ENCODE peak calls at places on chromosome 10, in ten cellular contexts. One of them, this sample, is unnamed.

GRCh38 chr10:79158004-79158340 is 89.2 kb downstream of the ZMIZ1 start:
- DNase-seq in stimulated activated CD4-positive, alpha-beta T cell treated with anti-CD3 and anti-CD28 coated beads, TNF-alpha, amount 100 ng/mL, for 24 hours: no peak
- DNase-seq in SHP77 treated with DMSO at 0.1 percent for 48 hours: no peak
- DNase-seq in DMS153: no peak
- DNase-seq in stimulated activated CD8-positive, alpha-beta memory T cell treated with anti-CD3 and anti-CD28 coated beads, Interleukin-12 subunit alpha, Interleukin-12 subunit beta, amount 100 ng/mL, for 4 hours: no peak
- DNase-seq in Caki2: no peak
- DNase-seq in GM13976: no peak
- DNase-seq in NCI-H446: no peak
- DNase-seq in GM23248: no peak
- DNase-seq in AML-193: no peak
- DNase-seq in this sample: no peak

GRCh38 chr10:61708841-61709240 is 46.1 kb downstream of the CABCOCO1 start:
- DNase-seq in stimulated activated CD4-positive, alpha-beta T cell treated with anti-CD3 and anti-CD28 coated beads, TNF-alpha, amount 100 ng/mL, for 24 hours: no peak
- DNase-seq in SHP77 treated with DMSO at 0.1 percent for 48 hours: no peak
- DNase-seq in DMS153: no peak
- DNase-seq in stimulated activated CD8-positive, alpha-beta memory T cell treated with anti-CD3 and anti-CD28 coated beads, Interleukin-12 subunit alpha, Interleukin-12 subunit beta, amount 100 ng/mL, for 4 hours: no peak
- DNase-seq in Caki2: no peak
- DNase-seq in GM13976: no peak
- DNase-seq in NCI-H446: no peak
- DNase-seq in GM23248: peak; percentile 34
- DNase-seq in AML-193: no peak
- DNase-seq in this sample: no peak

GRCh38 chr10:132059760-132060508 is 5.8 kb upstream of the JAKMIP3 start:
- DNase-seq in stimulated activated CD4-positive, alpha-beta T cell treated with anti-CD3 and anti-CD28 coated beads, TNF-alpha, amount 100 ng/mL, for 24 hours: no peak
- DNase-seq in SHP77 treated with DMSO at 0.1 percent for 48 hours: no peak
- DNase-seq in DMS153: no peak
- DNase-seq in stimulated activated CD8-positive, alpha-beta memory T cell treated with anti-CD3 and anti-CD28 coated beads, Interleukin-12 subunit alpha, Interleukin-12 subunit beta, amount 100 ng/mL, for 4 hours: no peak
- DNase-seq in Caki2: no peak
- DNase-seq in GM13976: no peak
- DNase-seq in NCI-H446: no peak
- DNase-seq in GM23248: no peak
- DNase-seq in AML-193: no peak
- DNase-seq in this sample: no peak

GRCh38 chr10:63819753-63820347 is 298.6 kb downstream of the REEP3 start:
- DNase-seq in stimulated activated CD4-positive, alpha-beta T cell treated with anti-CD3 and anti-CD28 coated beads, TNF-alpha, amount 100 ng/mL, for 24 hours: peak; percentile 6
- DNase-seq in SHP77 treated with DMSO at 0.1 percent for 48 hours: no peak
- DNase-seq in DMS153: peak; percentile 17
- DNase-seq in stimulated activated CD8-positive, alpha-beta memory T cell treated with anti-CD3 and anti-CD28 coated beads, Interleukin-12 subunit alpha, Interleukin-12 subunit beta, amount 100 ng/mL, for 4 hours: no peak
- DNase-seq in Caki2: peak; percentile 28
- DNase-seq in GM13976: peak; percentile 24
- DNase-seq in NCI-H446: peak; percentile 49
- DNase-seq in GM23248: peak; percentile 83
- DNase-seq in AML-193: no peak
- DNase-seq in this sample: peak; percentile 15

GRCh38 chr10:70954373-70954772 is 66.0 kb upstream of the PCBD1 start:
- DNase-seq in stimulated activated CD4-positive, alpha-beta T cell treated with anti-CD3 and anti-CD28 coated beads, TNF-alpha, amount 100 ng/mL, for 24 hours: no peak
- DNase-seq in SHP77 treated with DMSO at 0.1 percent for 48 hours: no peak
- DNase-seq in DMS153: no peak
- DNase-seq in stimulated activated CD8-positive, alpha-beta memory T cell treated with anti-CD3 and anti-CD28 coated beads, Interleukin-12 subunit alpha, Interleukin-12 subunit beta, amount 100 ng/mL, for 4 hours: no peak
- DNase-seq in Caki2: no peak
- DNase-seq in GM13976: no peak
- DNase-seq in NCI-H446: no peak
- DNase-seq in GM23248: no peak
- DNase-seq in AML-193: no peak
- DNase-seq in this sample: no peak

GRCh38 chr10:104337985-104338735 is at the start of gene ITPRIP:
- DNase-seq in stimulated activated CD4-positive, alpha-beta T cell treated with anti-CD3 and anti-CD28 coated beads, TNF-alpha, amount 100 ng/mL, for 24 hours: peak; percentile 70
- DNase-seq in SHP77 treated with DMSO at 0.1 percent for 48 hours: no peak
- DNase-seq in DMS153: no peak
- DNase-seq in stimulated activated CD8-positive, alpha-beta memory T cell treated with anti-CD3 and anti-CD28 coated beads, Interleukin-12 subunit alpha, Interleukin-12 subunit beta, amount 100 ng/mL, for 4 hours: peak; percentile 68
- DNase-seq in Caki2: peak; percentile 84
- DNase-seq in GM13976: peak; percentile 80
- DNase-seq in NCI-H446: peak; percentile 43
- DNase-seq in GM23248: peak; percentile 93
- DNase-seq in AML-193: peak; percentile 82
- DNase-seq in this sample: peak; percentile 67

GRCh38 chr10:89129850-89130396 is 77.2 kb downstream of the CH25H start:
- DNase-seq in stimulated activated CD4-positive, alpha-beta T cell treated with anti-CD3 and anti-CD28 coated beads, TNF-alpha, amount 100 ng/mL, for 24 hours: no peak
- DNase-seq in SHP77 treated with DMSO at 0.1 percent for 48 hours: no peak
- DNase-seq in DMS153: no peak
- DNase-seq in stimulated activated CD8-positive, alpha-beta memory T cell treated with anti-CD3 and anti-CD28 coated beads, Interleukin-12 subunit alpha, Interleukin-12 subunit beta, amount 100 ng/mL, for 4 hours: no peak
- DNase-seq in Caki2: no peak
- DNase-seq in GM13976: no peak
- DNase-seq in NCI-H446: no peak
- DNase-seq in GM23248: peak; percentile 92
- DNase-seq in AML-193: peak; percentile 81
- DNase-seq in this sample: no peak

GRCh38 chr10:46308113-46308415 is 21.3 kb downstream of the ANTXRL start:
- DNase-seq in stimulated activated CD4-positive, alpha-beta T cell treated with anti-CD3 and anti-CD28 coated beads, TNF-alpha, amount 100 ng/mL, for 24 hours: no peak
- DNase-seq in SHP77 treated with DMSO at 0.1 percent for 48 hours: no peak
- DNase-seq in DMS153: no peak
- DNase-seq in stimulated activated CD8-positive, alpha-beta memory T cell treated with anti-CD3 and anti-CD28 coated beads, Interleukin-12 subunit alpha, Interleukin-12 subunit beta, amount 100 ng/mL, for 4 hours: no peak
- DNase-seq in Caki2: no peak
- DNase-seq in GM13976: no peak
- DNase-seq in NCI-H446: no peak
- DNase-seq in GM23248: no peak
- DNase-seq in AML-193: no peak
- DNase-seq in this sample: no peak

GRCh38 chr10:88792656-88793055 is 9.9 kb upstream of the LIPM start:
- DNase-seq in stimulated activated CD4-positive, alpha-beta T cell treated with anti-CD3 and anti-CD28 coated beads, TNF-alpha, amount 100 ng/mL, for 24 hours: no peak
- DNase-seq in SHP77 treated with DMSO at 0.1 percent for 48 hours: no peak
- DNase-seq in DMS153: no peak
- DNase-seq in stimulated activated CD8-positive, alpha-beta memory T cell treated with anti-CD3 and anti-CD28 coated beads, Interleukin-12 subunit alpha, Interleukin-12 subunit beta, amount 100 ng/mL, for 4 hours: no peak
- DNase-seq in Caki2: no peak
- DNase-seq in GM13976: no peak
- DNase-seq in NCI-H446: no peak
- DNase-seq in GM23248: peak; percentile 64
- DNase-seq in AML-193: peak; percentile 89
- DNase-seq in this sample: no peak

GRCh38 chr10:87842776-87843497 is 20.4 kb downstream of the KLLN start:
- DNase-seq in stimulated activated CD4-positive, alpha-beta T cell treated with anti-CD3 and anti-CD28 coated beads, TNF-alpha, amount 100 ng/mL, for 24 hours: no peak
- DNase-seq in SHP77 treated with DMSO at 0.1 percent for 48 hours: no peak
- DNase-seq in DMS153: peak; percentile 43
- DNase-seq in stimulated activated CD8-positive, alpha-beta memory T cell treated with anti-CD3 and anti-CD28 coated beads, Interleukin-12 subunit alpha, Interleukin-12 subunit beta, amount 100 ng/mL, for 4 hours: no peak
- DNase-seq in Caki2: peak; percentile 79
- DNase-seq in GM13976: no peak
- DNase-seq in NCI-H446: no peak
- DNase-seq in GM23248: peak; percentile 72
- DNase-seq in AML-193: no peak
- DNase-seq in this sample: no peak

GRCh38 chr10:131892817-131893675 is 7.8 kb upstream of the PPP2R2D start:
- DNase-seq in stimulated activated CD4-positive, alpha-beta T cell treated with anti-CD3 and anti-CD28 coated beads, TNF-alpha, amount 100 ng/mL, for 24 hours: no peak
- DNase-seq in SHP77 treated with DMSO at 0.1 percent for 48 hours: no peak
- DNase-seq in DMS153: no peak
- DNase-seq in stimulated activated CD8-positive, alpha-beta memory T cell treated with anti-CD3 and anti-CD28 coated beads, Interleukin-12 subunit alpha, Interleukin-12 subunit beta, amount 100 ng/mL, for 4 hours: no peak
- DNase-seq in Caki2: no peak
- DNase-seq in GM13976: no peak
- DNase-seq in NCI-H446: no peak
- DNase-seq in GM23248: no peak
- DNase-seq in AML-193: no peak
- DNase-seq in this sample: no peak

GRCh38 chr10:33286186-33286934 is 48.1 kb downstream of the NRP1 start:
- DNase-seq in stimulated activated CD4-positive, alpha-beta T cell treated with anti-CD3 and anti-CD28 coated beads, TNF-alpha, amount 100 ng/mL, for 24 hours: no peak
- DNase-seq in SHP77 treated with DMSO at 0.1 percent for 48 hours: no peak
- DNase-seq in DMS153: no peak
- DNase-seq in stimulated activated CD8-positive, alpha-beta memory T cell treated with anti-CD3 and anti-CD28 coated beads, Interleukin-12 subunit alpha, Interleukin-12 subunit beta, amount 100 ng/mL, for 4 hours: no peak
- DNase-seq in Caki2: no peak
- DNase-seq in GM13976: no peak
- DNase-seq in NCI-H446: no peak
- DNase-seq in GM23248: peak; percentile 48
- DNase-seq in AML-193: no peak
- DNase-seq in this sample: no peak

GRCh38 chr10:31947144-31947926 is 18.7 kb upstream of the ARHGAP12 start:
- DNase-seq in stimulated activated CD4-positive, alpha-beta T cell treated with anti-CD3 and anti-CD28 coated beads, TNF-alpha, amount 100 ng/mL, for 24 hours: no peak
- DNase-seq in SHP77 treated with DMSO at 0.1 percent for 48 hours: no peak
- DNase-seq in DMS153: peak; percentile 21
- DNase-seq in stimulated activated CD8-positive, alpha-beta memory T cell treated with anti-CD3 and anti-CD28 coated beads, Interleukin-12 subunit alpha, Interleukin-12 subunit beta, amount 100 ng/mL, for 4 hours: no peak
- DNase-seq in Caki2: peak; percentile 56
- DNase-seq in GM13976: no peak
- DNase-seq in NCI-H446: peak; percentile 85
- DNase-seq in GM23248: peak; percentile 95
- DNase-seq in AML-193: no peak
- DNase-seq in this sample: peak; percentile 29

GRCh38 chr10:95201736-95202135 is 7.7 kb downstream of the ACSM6 start:
- DNase-seq in stimulated activated CD4-positive, alpha-beta T cell treated with anti-CD3 and anti-CD28 coated beads, TNF-alpha, amount 100 ng/mL, for 24 hours: no peak
- DNase-seq in SHP77 treated with DMSO at 0.1 percent for 48 hours: no peak
- DNase-seq in DMS153: no peak
- DNase-seq in stimulated activated CD8-positive, alpha-beta memory T cell treated with anti-CD3 and anti-CD28 coated beads, Interleukin-12 subunit alpha, Interleukin-12 subunit beta, amount 100 ng/mL, for 4 hours: no peak
- DNase-seq in Caki2: peak; percentile 53
- DNase-seq in GM13976: no peak
- DNase-seq in NCI-H446: peak; percentile 4
- DNase-seq in GM23248: peak; percentile 74
- DNase-seq in AML-193: no peak
- DNase-seq in this sample: no peak

GRCh38 chr10:7475046-7475860 is 64.4 kb upstream of the SFMBT2 start:
- DNase-seq in stimulated activated CD4-positive, alpha-beta T cell treated with anti-CD3 and anti-CD28 coated beads, TNF-alpha, amount 100 ng/mL, for 24 hours: no peak
- DNase-seq in SHP77 treated with DMSO at 0.1 percent for 48 hours: peak; percentile 32
- DNase-seq in DMS153: peak; percentile 8
- DNase-seq in stimulated activated CD8-positive, alpha-beta memory T cell treated with anti-CD3 and anti-CD28 coated beads, Interleukin-12 subunit alpha, Interleukin-12 subunit beta, amount 100 ng/mL, for 4 hours: no peak
- DNase-seq in Caki2: no peak
- DNase-seq in GM13976: no peak
- DNase-seq in NCI-H446: no peak
- DNase-seq in GM23248: no peak
- DNase-seq in AML-193: no peak
- DNase-seq in this sample: peak; percentile 18

GRCh38 chr10:29746080-29746797 is 111.5 kb upstream of the SVIL start:
- DNase-seq in stimulated activated CD4-positive, alpha-beta T cell treated with anti-CD3 and anti-CD28 coated beads, TNF-alpha, amount 100 ng/mL, for 24 hours: no peak
- DNase-seq in SHP77 treated with DMSO at 0.1 percent for 48 hours: no peak
- DNase-seq in DMS153: no peak
- DNase-seq in stimulated activated CD8-positive, alpha-beta memory T cell treated with anti-CD3 and anti-CD28 coated beads, Interleukin-12 subunit alpha, Interleukin-12 subunit beta, amount 100 ng/mL, for 4 hours: no peak
- DNase-seq in Caki2: peak; percentile 82
- DNase-seq in GM13976: no peak
- DNase-seq in NCI-H446: no peak
- DNase-seq in GM23248: peak; percentile 57
- DNase-seq in AML-193: no peak
- DNase-seq in this sample: no peak

GRCh38 chr10:101843032-101843991 is at the start of gene KCNIP2:
- DNase-seq in stimulated activated CD4-positive, alpha-beta T cell treated with anti-CD3 and anti-CD28 coated beads, TNF-alpha, amount 100 ng/mL, for 24 hours: peak; percentile 45
- DNase-seq in SHP77 treated with DMSO at 0.1 percent for 48 hours: peak; percentile 11
- DNase-seq in DMS153: no peak
- DNase-seq in stimulated activated CD8-positive, alpha-beta memory T cell treated with anti-CD3 and anti-CD28 coated beads, Interleukin-12 subunit alpha, Interleukin-12 subunit beta, amount 100 ng/mL, for 4 hours: peak; percentile 50
- DNase-seq in Caki2: no peak
- DNase-seq in GM13976: peak; percentile 89
- DNase-seq in NCI-H446: peak; percentile 49
- DNase-seq in GM23248: no peak
- DNase-seq in AML-193: peak; percentile 37
- DNase-seq in this sample: peak; percentile 72

GRCh38 chr10:4196948-4197390 is 412.0 kb upstream of the KLF6 start:
- DNase-seq in stimulated activated CD4-positive, alpha-beta T cell treated with anti-CD3 and anti-CD28 coated beads, TNF-alpha, amount 100 ng/mL, for 24 hours: no peak
- DNase-seq in SHP77 treated with DMSO at 0.1 percent for 48 hours: no peak
- DNase-seq in DMS153: no peak
- DNase-seq in stimulated activated CD8-positive, alpha-beta memory T cell treated with anti-CD3 and anti-CD28 coated beads, Interleukin-12 subunit alpha, Interleukin-12 subunit beta, amount 100 ng/mL, for 4 hours: no peak
- DNase-seq in Caki2: no peak
- DNase-seq in GM13976: no peak
- DNase-seq in NCI-H446: no peak
- DNase-seq in GM23248: no peak
- DNase-seq in AML-193: no peak
- DNase-seq in this sample: no peak

GRCh38 chr10:15782851-15783250 is 63.1 kb upstream of the ITGA8 start:
- DNase-seq in stimulated activated CD4-positive, alpha-beta T cell treated with anti-CD3 and anti-CD28 coated beads, TNF-alpha, amount 100 ng/mL, for 24 hours: no peak
- DNase-seq in SHP77 treated with DMSO at 0.1 percent for 48 hours: no peak
- DNase-seq in DMS153: no peak
- DNase-seq in stimulated activated CD8-positive, alpha-beta memory T cell treated with anti-CD3 and anti-CD28 coated beads, Interleukin-12 subunit alpha, Interleukin-12 subunit beta, amount 100 ng/mL, for 4 hours: no peak
- DNase-seq in Caki2: no peak
- DNase-seq in GM13976: no peak
- DNase-seq in NCI-H446: no peak
- DNase-seq in GM23248: no peak
- DNase-seq in AML-193: no peak
- DNase-seq in this sample: no peak

GRCh38 chr10:15316877-15317464 is 54.1 kb downstream of the FAM171A1 start:
- DNase-seq in stimulated activated CD4-positive, alpha-beta T cell treated with anti-CD3 and anti-CD28 coated beads, TNF-alpha, amount 100 ng/mL, for 24 hours: no peak
- DNase-seq in SHP77 treated with DMSO at 0.1 percent for 48 hours: no peak
- DNase-seq in DMS153: no peak
- DNase-seq in stimulated activated CD8-positive, alpha-beta memory T cell treated with anti-CD3 and anti-CD28 coated beads, Interleukin-12 subunit alpha, Interleukin-12 subunit beta, amount 100 ng/mL, for 4 hours: no peak
- DNase-seq in Caki2: no peak
- DNase-seq in GM13976: no peak
- DNase-seq in NCI-H446: no peak
- DNase-seq in GM23248: no peak
- DNase-seq in AML-193: no peak
- DNase-seq in this sample: no peak

GRCh38 chr10:117757121-117757795 is 214.7 kb downstream of the EMX2 start:
- DNase-seq in stimulated activated CD4-positive, alpha-beta T cell treated with anti-CD3 and anti-CD28 coated beads, TNF-alpha, amount 100 ng/mL, for 24 hours: no peak
- DNase-seq in SHP77 treated with DMSO at 0.1 percent for 48 hours: no peak
- DNase-seq in DMS153: no peak
- DNase-seq in stimulated activated CD8-positive, alpha-beta memory T cell treated with anti-CD3 and anti-CD28 coated beads, Interleukin-12 subunit alpha, Interleukin-12 subunit beta, amount 100 ng/mL, for 4 hours: no peak
- DNase-seq in Caki2: no peak
- DNase-seq in GM13976: no peak
- DNase-seq in NCI-H446: peak; percentile 6
- DNase-seq in GM23248: peak; percentile 19
- DNase-seq in AML-193: no peak
- DNase-seq in this sample: no peak

GRCh38 chr10:113454341-113455061 is 98.4 kb upstream of the HABP2 start:
- DNase-seq in stimulated activated CD4-positive, alpha-beta T cell treated with anti-CD3 and anti-CD28 coated beads, TNF-alpha, amount 100 ng/mL, for 24 hours: peak; percentile 8
- DNase-seq in SHP77 treated with DMSO at 0.1 percent for 48 hours: no peak
- DNase-seq in DMS153: no peak
- DNase-seq in stimulated activated CD8-positive, alpha-beta memory T cell treated with anti-CD3 and anti-CD28 coated beads, Interleukin-12 subunit alpha, Interleukin-12 subunit beta, amount 100 ng/mL, for 4 hours: no peak
- DNase-seq in Caki2: peak; percentile 11
- DNase-seq in GM13976: peak; percentile 60
- DNase-seq in NCI-H446: peak; percentile 1
- DNase-seq in GM23248: peak; percentile 66
- DNase-seq in AML-193: no peak
- DNase-seq in this sample: peak; percentile 35

GRCh38 chr10:94710578-94710977 is 27.0 kb downstream of the CYP2C18 start:
- DNase-seq in stimulated activated CD4-positive, alpha-beta T cell treated with anti-CD3 and anti-CD28 coated beads, TNF-alpha, amount 100 ng/mL, for 24 hours: no peak
- DNase-seq in SHP77 treated with DMSO at 0.1 percent for 48 hours: no peak
- DNase-seq in DMS153: no peak
- DNase-seq in stimulated activated CD8-positive, alpha-beta memory T cell treated with anti-CD3 and anti-CD28 coated beads, Interleukin-12 subunit alpha, Interleukin-12 subunit beta, amount 100 ng/mL, for 4 hours: no peak
- DNase-seq in Caki2: no peak
- DNase-seq in GM13976: no peak
- DNase-seq in NCI-H446: no peak
- DNase-seq in GM23248: no peak
- DNase-seq in AML-193: no peak
- DNase-seq in this sample: no peak

GRCh38 chr10:126425051-126425450 is 36.8 kb upstream of the ADAM12 start:
- DNase-seq in stimulated activated CD4-positive, alpha-beta T cell treated with anti-CD3 and anti-CD28 coated beads, TNF-alpha, amount 100 ng/mL, for 24 hours: no peak
- DNase-seq in SHP77 treated with DMSO at 0.1 percent for 48 hours: no peak
- DNase-seq in DMS153: no peak
- DNase-seq in stimulated activated CD8-positive, alpha-beta memory T cell treated with anti-CD3 and anti-CD28 coated beads, Interleukin-12 subunit alpha, Interleukin-12 subunit beta, amount 100 ng/mL, for 4 hours: no peak
- DNase-seq in Caki2: no peak
- DNase-seq in GM13976: no peak
- DNase-seq in NCI-H446: no peak
- DNase-seq in GM23248: no peak
- DNase-seq in AML-193: no peak
- DNase-seq in this sample: no peak

GRCh38 chr10:118447478-118447877 is 105.4 kb upstream of the FAM204A start:
- DNase-seq in stimulated activated CD4-positive, alpha-beta T cell treated with anti-CD3 and anti-CD28 coated beads, TNF-alpha, amount 100 ng/mL, for 24 hours: no peak
- DNase-seq in SHP77 treated with DMSO at 0.1 percent for 48 hours: no peak
- DNase-seq in DMS153: peak; percentile 35
- DNase-seq in stimulated activated CD8-positive, alpha-beta memory T cell treated with anti-CD3 and anti-CD28 coated beads, Interleukin-12 subunit alpha, Interleukin-12 subunit beta, amount 100 ng/mL, for 4 hours: no peak
- DNase-seq in Caki2: no peak
- DNase-seq in GM13976: no peak
- DNase-seq in NCI-H446: no peak
- DNase-seq in GM23248: peak; percentile 44
- DNase-seq in AML-193: no peak
- DNase-seq in this sample: no peak

GRCh38 chr10:98474628-98475027 is 27.9 kb upstream of the HPS1 start:
- DNase-seq in stimulated activated CD4-positive, alpha-beta T cell treated with anti-CD3 and anti-CD28 coated beads, TNF-alpha, amount 100 ng/mL, for 24 hours: no peak
- DNase-seq in SHP77 treated with DMSO at 0.1 percent for 48 hours: no peak
- DNase-seq in DMS153: no peak
- DNase-seq in stimulated activated CD8-positive, alpha-beta memory T cell treated with anti-CD3 and anti-CD28 coated beads, Interleukin-12 subunit alpha, Interleukin-12 subunit beta, amount 100 ng/mL, for 4 hours: no peak
- DNase-seq in Caki2: no peak
- DNase-seq in GM13976: peak; percentile 36
- DNase-seq in NCI-H446: no peak
- DNase-seq in GM23248: no peak
- DNase-seq in AML-193: no peak
- DNase-seq in this sample: no peak

GRCh38 chr10:73650537-73651331 is 5.1 kb downstream of the SYNPO2L start:
- DNase-seq in stimulated activated CD4-positive, alpha-beta T cell treated with anti-CD3 and anti-CD28 coated beads, TNF-alpha, amount 100 ng/mL, for 24 hours: no peak
- DNase-seq in SHP77 treated with DMSO at 0.1 percent for 48 hours: peak; percentile 23
- DNase-seq in DMS153: no peak
- DNase-seq in stimulated activated CD8-positive, alpha-beta memory T cell treated with anti-CD3 and anti-CD28 coated beads, Interleukin-12 subunit alpha, Interleukin-12 subunit beta, amount 100 ng/mL, for 4 hours: no peak
- DNase-seq in Caki2: no peak
- DNase-seq in GM13976: peak; percentile 70
- DNase-seq in NCI-H446: no peak
- DNase-seq in GM23248: peak; percentile 86
- DNase-seq in AML-193: no peak
- DNase-seq in this sample: no peak

This sample was measured in frontal cortex.